ENCODE peak calls at places on chromosome 22, in six cellular contexts. One of them, this sample, is unnamed.

GRCh38 chr22:16781764-16782329 is 43.4 kb downstream of the XKR3 start:
- DNase-seq in fibroblast of lung: no peak
- DNase-seq in neural progenitor cell: no peak
- DNase-seq in mammary epithelial cell: no peak
- DNase-seq in GM12878: no peak
- DNase-seq in HCT116: no peak
- DNase-seq in this sample: no peak

GRCh38 chr22:16828876-16829275 is 3.7 kb upstream of the XKR3 start:
- DNase-seq in fibroblast of lung: no peak
- DNase-seq in neural progenitor cell: no peak
- DNase-seq in GM12878: no peak
- DNase-seq in HCT116: no peak
- DNase-seq in mammary epithelial cell: no peak
- DNase-seq in this sample: no peak

GRCh38 chr22:23070418-23071162 is at the start of gene GNAZ:
- DNase-seq in GM12878: no peak
- DNase-seq in mammary epithelial cell: no peak
- DNase-seq in fibroblast of lung: no peak
- DNase-seq in HCT116: no peak
- DNase-seq in neural progenitor cell: peak
- DNase-seq in this sample: no peak

GRCh38 chr22:19088866-19089595 is 33.2 kb downstream of the DGCR2 start:
- DNase-seq in fibroblast of lung: no peak
- DNase-seq in GM12878: no peak
- DNase-seq in neural progenitor cell: no peak
- DNase-seq in HCT116: no peak
- DNase-seq in mammary epithelial cell: no peak
- DNase-seq in this sample: no peak

GRCh38 chr22:46764140-46764680 is 1.8 kb downstream of the TBC1D22A start:
- DNase-seq in neural progenitor cell: no peak
- DNase-seq in fibroblast of lung: no peak
- DNase-seq in HCT116: no peak
- DNase-seq in mammary epithelial cell: no peak
- DNase-seq in GM12878: no peak
- DNase-seq in this sample: no peak

GRCh38 chr22:48717883-48718817 is 1109.5 kb downstream of the BRD1 start:
- DNase-seq in HCT116: no peak
- DNase-seq in GM12878: no peak
- DNase-seq in neural progenitor cell: no peak
- DNase-seq in mammary epithelial cell: no peak
- DNase-seq in fibroblast of lung: no peak
- DNase-seq in this sample: no peak

GRCh38 chr22:38467904-38468760 is at the start of gene KDELR3:
- DNase-seq in neural progenitor cell: peak
- DNase-seq in fibroblast of lung: peak
- DNase-seq in GM12878: no peak
- DNase-seq in mammary epithelial cell: peak
- DNase-seq in HCT116: peak
- DNase-seq in this sample: peak

GRCh38 chr22:26740253-26740652 is 82.9 kb downstream of the MIAT start:
- DNase-seq in fibroblast of lung: no peak
- DNase-seq in GM12878: no peak
- DNase-seq in neural progenitor cell: peak
- DNase-seq in HCT116: no peak
- DNase-seq in mammary epithelial cell: no peak
- DNase-seq in this sample: no peak

GRCh38 chr22:39292561-39293074 is 26.8 kb downstream of the RPL3 start:
- DNase-seq in GM12878: no peak
- DNase-seq in mammary epithelial cell: peak
- DNase-seq in neural progenitor cell: peak
- DNase-seq in HCT116: peak
- DNase-seq in fibroblast of lung: peak
- DNase-seq in this sample: peak

GRCh38 chr22:45927059-45927458 is 49.9 kb downstream of the WNT7B start:
- DNase-seq in GM12878: no peak
- DNase-seq in HCT116: no peak
- DNase-seq in neural progenitor cell: no peak
- DNase-seq in fibroblast of lung: no peak
- DNase-seq in mammary epithelial cell: no peak
- DNase-seq in this sample: no peak

GRCh38 chr22:19109198-19110063 is 12.8 kb downstream of the DGCR2 start:
- DNase-seq in mammary epithelial cell: peak
- DNase-seq in fibroblast of lung: peak
- DNase-seq in GM12878: peak
- DNase-seq in HCT116: no peak
- DNase-seq in neural progenitor cell: no peak
- DNase-seq in this sample: no peak

GRCh38 chr22:26642465-26643367 is 14.7 kb upstream of the MIAT start:
- DNase-seq in mammary epithelial cell: no peak
- DNase-seq in HCT116: no peak
- DNase-seq in GM12878: no peak
- DNase-seq in neural progenitor cell: peak
- DNase-seq in fibroblast of lung: no peak
- DNase-seq in this sample: no peak

GRCh38 chr22:38417252-38418060 is 37.5 kb downstream of the KCNJ4 start:
- DNase-seq in mammary epithelial cell: no peak
- DNase-seq in HCT116: no peak
- DNase-seq in GM12878: no peak
- DNase-seq in fibroblast of lung: no peak
- DNase-seq in neural progenitor cell: no peak
- DNase-seq in this sample: no peak

GRCh38 chr22:32544953-32545558 is 70.4 kb downstream of the FBXO7 start:
- DNase-seq in neural progenitor cell: no peak
- DNase-seq in GM12878: no peak
- DNase-seq in mammary epithelial cell: no peak
- DNase-seq in HCT116: no peak
- DNase-seq in fibroblast of lung: peak
- DNase-seq in this sample: no peak

GRCh38 chr22:17795143-17795542 is 20.9 kb upstream of the BID start:
- DNase-seq in neural progenitor cell: no peak
- DNase-seq in fibroblast of lung: no peak
- DNase-seq in HCT116: no peak
- DNase-seq in GM12878: no peak
- DNase-seq in mammary epithelial cell: no peak
- DNase-seq in this sample: no peak

GRCh38 chr22:46602025-46602424 is 18.2 kb upstream of the GRAMD4 start:
- DNase-seq in mammary epithelial cell: no peak
- DNase-seq in neural progenitor cell: no peak
- DNase-seq in fibroblast of lung: no peak
- DNase-seq in GM12878: no peak
- DNase-seq in HCT116: no peak
- DNase-seq in this sample: no peak

GRCh38 chr22:31098633-31099110 is 8.7 kb downstream of the SELENOM start:
- DNase-seq in fibroblast of lung: no peak
- DNase-seq in GM12878: no peak
- DNase-seq in neural progenitor cell: peak
- DNase-seq in mammary epithelial cell: no peak
- DNase-seq in HCT116: no peak
- DNase-seq in this sample: no peak

GRCh38 chr22:46936378-46936916 is 174.0 kb downstream of the TBC1D22A start:
- DNase-seq in HCT116: no peak
- DNase-seq in mammary epithelial cell: no peak
- DNase-seq in neural progenitor cell: no peak
- DNase-seq in GM12878: no peak
- DNase-seq in fibroblast of lung: peak
- DNase-seq in this sample: no peak

GRCh38 chr22:39314251-39314971 is 5.0 kb downstream of the RPL3 start:
- DNase-seq in HCT116: no peak
- DNase-seq in mammary epithelial cell: no peak
- DNase-seq in fibroblast of lung: no peak
- DNase-seq in GM12878: no peak
- DNase-seq in neural progenitor cell: no peak
- DNase-seq in this sample: no peak

GRCh38 chr22:36371920-36372319 is 15.8 kb downstream of the MYH9 start:
- DNase-seq in neural progenitor cell: no peak
- DNase-seq in GM12878: no peak
- DNase-seq in fibroblast of lung: no peak
- DNase-seq in HCT116: no peak
- DNase-seq in mammary epithelial cell: no peak
- DNase-seq in this sample: no peak

GRCh38 chr22:36376265-36376664 is 11.5 kb downstream of the MYH9 start:
- DNase-seq in mammary epithelial cell: no peak
- DNase-seq in GM12878: no peak
- DNase-seq in fibroblast of lung: no peak
- DNase-seq in HCT116: no peak
- DNase-seq in neural progenitor cell: no peak
- DNase-seq in this sample: no peak

GRCh38 chr22:36374603-36375024 is 13.2 kb downstream of the MYH9 start:
- DNase-seq in HCT116: peak
- DNase-seq in mammary epithelial cell: peak
- DNase-seq in neural progenitor cell: no peak
- DNase-seq in fibroblast of lung: no peak
- DNase-seq in GM12878: no peak
- DNase-seq in this sample: peak

GRCh38 chr22:36375071-36375980 is 12.4 kb downstream of the MYH9 start:
- DNase-seq in mammary epithelial cell: no peak
- DNase-seq in GM12878: no peak
- DNase-seq in HCT116: no peak
- DNase-seq in neural progenitor cell: no peak
- DNase-seq in fibroblast of lung: no peak
- DNase-seq in this sample: no peak

DNA sequence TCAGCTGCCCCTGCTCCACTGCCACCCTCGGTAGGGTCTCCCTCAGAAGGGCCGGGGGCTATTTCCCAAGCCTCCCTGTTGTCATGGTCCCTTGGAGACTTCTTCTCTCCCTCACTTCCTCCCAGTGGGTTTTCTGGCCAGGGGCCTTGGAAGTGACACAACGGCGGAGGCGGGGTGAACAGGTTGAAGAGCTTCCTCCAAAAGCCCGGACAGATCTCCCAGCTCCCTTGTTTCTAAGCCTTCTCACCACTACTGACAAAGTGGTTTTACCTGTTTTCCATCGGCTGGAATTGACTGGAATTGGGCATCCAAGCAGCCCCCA is 14.5 kb downstream of the MYH9 start:
- DNase-seq in mammary epithelial cell: no peak
- DNase-seq in neural progenitor cell: no peak
- DNase-seq in GM12878: no peak
- DNase-seq in fibroblast of lung: no peak
- DNase-seq in HCT116: no peak
- DNase-seq in this sample: peak
- H3K9ac ChIP-seq in mammary epithelial cell: no peak
- H3K9ac ChIP-seq in neural progenitor cell: no peak
- H3K9ac ChIP-seq in GM12878: no peak
- H3K9ac ChIP-seq in fibroblast of lung: no peak
- H3K9ac ChIP-seq in HCT116: no peak
- H3K9ac ChIP-seq in this sample: no peak

GRCh38 chr22:50058338-50059184 is 463 bp upstream of the TTLL8 start:
- DNase-seq in GM12878: no peak
- DNase-seq in mammary epithelial cell: no peak
- DNase-seq in fibroblast of lung: no peak
- DNase-seq in HCT116: no peak
- DNase-seq in neural progenitor cell: peak
- DNase-seq in this sample: no peak
- TF ChIP-seq EZH2 in GM12878: no peak
- TF ChIP-seq EZH2 in mammary epithelial cell: no peak
- TF ChIP-seq EZH2 in fibroblast of lung: no peak
- TF ChIP-seq EZH2 in HCT116: no peak
- TF ChIP-seq EZH2 in neural progenitor cell: peak
- TF ChIP-seq EZH2 in this sample: no peak

GRCh38 chr22:41285820-41286638 is at the start of gene RANGAP1:
- DNase-seq in GM12878: peak
- DNase-seq in mammary epithelial cell: peak
- DNase-seq in neural progenitor cell: peak
- DNase-seq in fibroblast of lung: peak
- DNase-seq in HCT116: peak
- DNase-seq in this sample: peak

GRCh38 chr22:41289681-41290080 is 3.7 kb upstream of the RANGAP1 start:
- DNase-seq in mammary epithelial cell: no peak
- DNase-seq in GM12878: no peak
- DNase-seq in HCT116: no peak
- DNase-seq in neural progenitor cell: no peak
- DNase-seq in fibroblast of lung: no peak
- DNase-seq in this sample: no peak

GRCh38 chr22:41286639-41287091 is 678 bp upstream of the RANGAP1 start:
- DNase-seq in mammary epithelial cell: no peak
- DNase-seq in neural progenitor cell: no peak
- DNase-seq in GM12878: peak
- DNase-seq in fibroblast of lung: peak
- DNase-seq in HCT116: no peak
- DNase-seq in this sample: no peak

GRCh38 chr22:41288245-41288946 is 2.4 kb upstream of the RANGAP1 start:
- DNase-seq in HCT116: peak
- DNase-seq in neural progenitor cell: no peak
- DNase-seq in fibroblast of lung: peak
- DNase-seq in GM12878: no peak
- DNase-seq in mammary epithelial cell: peak
- DNase-seq in this sample: peak

GRCh38 chr22:41290262-41291221 is 4.6 kb upstream of the RANGAP1 start:
- DNase-seq in GM12878: no peak
- DNase-seq in HCT116: no peak
- DNase-seq in neural progenitor cell: peak
- DNase-seq in mammary epithelial cell: peak
- DNase-seq in fibroblast of lung: peak
- DNase-seq in this sample: peak
- H3K9ac ChIP-seq in GM12878: no peak
- H3K9ac ChIP-seq in HCT116: peak
- H3K9ac ChIP-seq in neural progenitor cell: no peak
- H3K9ac ChIP-seq in mammary epithelial cell: peak
- H3K9ac ChIP-seq in fibroblast of lung: no peak
- H3K9ac ChIP-seq in this sample: no peak

GRCh38 chr22:27800250-27801131 is 1.1 kb downstream of the MN1 start:
- DNase-seq in HCT116: no peak
- DNase-seq in neural progenitor cell: peak
- DNase-seq in GM12878: no peak
- DNase-seq in mammary epithelial cell: peak
- DNase-seq in fibroblast of lung: no peak
- DNase-seq in this sample: no peak
- TF ChIP-seq EZH2 in HCT116: no peak
- TF ChIP-seq EZH2 in neural progenitor cell: no peak
- TF ChIP-seq EZH2 in GM12878: no peak
- TF ChIP-seq EZH2 in mammary epithelial cell: no peak
- TF ChIP-seq EZH2 in fibroblast of lung: peak
- TF ChIP-seq EZH2 in this sample: no peak

DNA sequence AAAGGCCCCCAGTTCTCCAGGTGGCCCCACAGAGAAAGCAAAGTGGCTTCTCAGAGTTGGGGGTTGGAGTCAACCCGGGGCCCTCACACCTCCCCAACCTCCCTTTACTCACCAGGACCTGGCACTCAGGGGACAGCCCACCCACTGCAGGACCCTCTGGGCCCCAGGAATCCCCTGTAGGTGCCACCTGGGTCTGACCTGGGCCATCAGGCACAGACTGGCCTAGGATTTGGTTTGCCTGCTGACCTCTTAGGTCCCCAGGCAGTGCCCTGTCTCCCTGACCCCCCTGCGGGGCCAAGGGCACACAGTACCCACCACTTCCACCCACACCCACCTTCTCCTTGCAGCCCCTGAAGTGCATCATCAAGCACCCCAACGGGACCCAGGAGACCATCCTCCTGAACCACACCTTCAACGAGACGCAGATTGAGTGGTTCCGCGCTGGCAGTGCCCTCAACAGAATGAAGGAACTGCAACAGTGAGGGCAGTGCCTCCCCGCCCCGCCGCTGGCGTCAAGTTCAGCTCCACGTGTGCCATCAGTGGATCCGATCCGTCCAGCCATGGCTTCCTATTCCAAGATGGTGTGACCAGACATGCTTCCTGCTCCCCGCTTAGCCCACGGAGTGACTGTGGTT is 16.0 kb downstream of the POLR3H start:
- DNase-seq in neural progenitor cell: no peak
- DNase-seq in mammary epithelial cell: no peak
- DNase-seq in fibroblast of lung: no peak
- DNase-seq in GM12878: no peak
- DNase-seq in HCT116: no peak
- DNase-seq in this sample: no peak
- H3K9ac ChIP-seq in neural progenitor cell: no peak
- H3K9ac ChIP-seq in mammary epithelial cell: no peak
- H3K9ac ChIP-seq in fibroblast of lung: no peak
- H3K9ac ChIP-seq in GM12878: no peak
- H3K9ac ChIP-seq in HCT116: no peak
- H3K9ac ChIP-seq in this sample: no peak

This sample was measured in PC-3.